ENCODE peak calls at places on chromosomes 5 and 9, in six cellular contexts. O, I, T, M, C and U are unnamed samples.
A peak's percentile ranks its signal among the peaks of the same experiment; 100 is the strongest.

GRCh38 chr5:6201626-6202025 is 176.7 kb downstream of the MED10 start:
- DNase-seq in T (no peak), I (no peak), M (no peak), C (no peak), O (no peak), U (no peak)

GRCh38 chr9:107276966-107277710 is 5.9 kb upstream of the RAD23B start:
- DNase-seq in I (no peak), C (no peak), M (no peak), O (no peak), T (no peak), U (no peak)

GRCh38 chr9:90198956-90199355 is 443.7 kb downstream of the DIRAS2 start:
- DNase-seq in M (no peak), O (no peak), I (no peak), C (no peak), T (no peak), U (no peak)

GRCh38 chr9:347667-348292 is 133.1 kb downstream of the DOCK8 start:
- DNase-seq in I (no peak), O (no peak), C (no peak), M (peak; percentile 6), T (peak; percentile 8), U (no peak)

GRCh38 chr9:34719021-34719768 is 9.3 kb upstream of the CCL21 start:
- DNase-seq in I (no peak), M (no peak), O (no peak), C (no peak), T (no peak), U (no peak)

GRCh38 chr5:110738503-110738811 is 350 bp upstream of the SLC25A46 start:
- DNase-seq in M (no peak), O (no peak), I (peak; percentile 70), C (peak; percentile 10), T (no peak), U (no peak)

GRCh38 chr5:458547-459353 is 15.8 kb downstream of the EXOC3 start:
- DNase-seq in T (no peak), I (no peak), O (no peak), M (no peak), C (peak; percentile 44), U (peak; percentile 5)

GRCh38 chr5:74798977-74799911 is 32.2 kb downstream of the NSA2 start:
- DNase-seq in I (no peak), O (peak; percentile 72), T (no peak), M (no peak), C (no peak), U (no peak)

GRCh38 chr5:137808503-137809135 is 54.5 kb upstream of the HNRNPA0 start:
- DNase-seq in I (no peak), O (peak; percentile 63), T (no peak), M (no peak), C (no peak), U (no peak)

GRCh38 chr9:93809204-93809940 is 145.8 kb downstream of the BARX1 start:
- DNase-seq in T (no peak), O (no peak), M (no peak), I (peak; percentile 7), C (no peak), U (peak; percentile 57)

GRCh38 chr9:5529683-5530221 is 19.4 kb downstream of the PDCD1LG2 start:
- DNase-seq in O (no peak), C (no peak), M (no peak), T (no peak), I (peak; percentile 18), U (no peak)

GRCh38 chr9:88462191-88462590 is 72.8 kb upstream of the NXNL2 start:
- DNase-seq in O (no peak), I (no peak), T (no peak), C (no peak), M (no peak), U (no peak)

GRCh38 chr5:132388244-132389050 is 18.9 kb downstream of the SLC22A5 start:
- DNase-seq in C (no peak), M (no peak), O (no peak), T (no peak), I (no peak), U (no peak)

GRCh38 chr5:94375801-94376200 is 242.6 kb downstream of the KIAA0825 start:
- DNase-seq in O (no peak), C (no peak), T (no peak), I (no peak), M (no peak), U (no peak)

GRCh38 chr5:107555425-107556090 is 115.2 kb downstream of the EFNA5 start:
- DNase-seq in M (no peak), O (no peak), C (no peak), T (no peak), I (no peak), U (no peak)

GRCh38 chr9:115211413-115212204 is 93.7 kb upstream of the TNC start:
- DNase-seq in O (no peak), C (no peak), M (no peak), T (peak; percentile 89), I (no peak), U (no peak)

GRCh38 chr5:42108468-42108867 is 183.4 kb downstream of the FBXO4 start:
- DNase-seq in I (no peak), M (no peak), O (no peak), C (no peak), T (no peak), U (no peak)